ENCODE peak calls at places on chromosome 1, in ten cellular contexts. P is CD8-positive, alpha-beta memory T cell; Z is upper lobe of right lung; S is iPS DF 6.9; E is heart right ventricle; Y is stomach; G is mesendoderm; X is IMR-90; A is ovary; R is body of pancreas. U is an unnamed sample.

GRCh38 chr1:212858461-212859265 is 588 bp downstream of the FLVCR1 start:
- DNase-seq in P (no peak), Z (peak; percentile 73), S (no peak), E (peak; percentile 6), Y (peak; percentile 28), G (peak; percentile 50), X (peak; percentile 31), A (peak; percentile 31), R (peak; percentile 24), U (no peak)

GRCh38 chr1:183470961-183471747 is 1.1 kb upstream of the SMG7 start:
- DNase-seq in P (peak; percentile 73), Z (peak; percentile 90), S (peak; percentile 11), E (no peak), Y (peak; percentile 71), G (peak; percentile 92), X (peak; percentile 67), A (peak; percentile 83), R (peak; percentile 65), U (peak; percentile 65)

GRCh38 chr1:202154766-202155477 is 5.5 kb downstream of the PTPN7 start:
- DNase-seq in P (peak; percentile 50), Z (no peak), S (peak; percentile 67), E (no peak), Y (peak; percentile 49), G (peak; percentile 94), X (peak; percentile 76), A (peak; percentile 56), R (peak; percentile 57), U (no peak)

GRCh38 chr1:205376739-205377138 is 20.0 kb upstream of the KLHDC8A start:
- DNase-seq in P (no peak), Z (no peak), S (no peak), E (no peak), Y (no peak), G (peak; percentile 54), X (no peak), A (no peak), R (no peak), U (no peak)

GRCh38 chr1:24920155-24920925 is 9.7 kb downstream of the RUNX3 start:
- DNase-seq in P (no peak), Z (no peak), S (no peak), E (peak; percentile 23), Y (no peak), G (no peak), X (peak; percentile 74), A (no peak), R (no peak), U (no peak)

GRCh38 chr1:197327776-197328364 is 59.8 kb downstream of the CRB1 start:
- DNase-seq in P (no peak), Z (no peak), S (no peak), E (no peak), Y (no peak), G (no peak), X (peak; percentile 16), A (no peak), R (no peak), U (no peak)

GRCh38 chr1:20507564-20508410 is at the start of gene MUL1:
- DNase-seq in P (peak; percentile 87), Z (peak; percentile 98), S (no peak), E (peak; percentile 98), Y (peak; percentile 96), G (peak; percentile 96), X (peak; percentile 92), A (peak; percentile 94), R (peak; percentile 95), U (peak; percentile 95)

GRCh38 chr1:155260276-155260675 is 1.9 kb downstream of the SCAMP3 start:
- DNase-seq in P (no peak), Z (no peak), S (no peak), E (no peak), Y (no peak), G (no peak), X (no peak), A (no peak), R (no peak), U (no peak)

GRCh38 chr1:236734141-236734765 is 48.0 kb downstream of the ACTN2 start:
- DNase-seq in P (no peak), Z (no peak), S (no peak), E (no peak), Y (no peak), G (no peak), X (no peak), A (no peak), R (no peak), U (no peak)

GRCh38 chr1:88404582-88404981 is 279.5 kb upstream of the PKN2 start:
- DNase-seq in P (no peak), Z (no peak), S (no peak), E (no peak), Y (no peak), G (no peak), X (no peak), A (no peak), R (no peak), U (no peak)

GRCh38 chr1:99766378-99766800 is at the start of gene FRRS1:
- DNase-seq in P (peak; percentile 34), Z (peak; percentile 77), S (peak; percentile 67), E (peak; percentile 60), Y (peak; percentile 74), G (peak; percentile 91), X (peak; percentile 64), A (peak; percentile 53), R (peak; percentile 82), U (no peak)
- H3K27ac ChIP-seq in P (peak within 1 kb of the TSS; percentile 55), Z (peak within 1 kb of the TSS; percentile 86), S (no peak within 1 kb of the TSS), E (peak within 1 kb of the TSS; percentile 54), Y (peak within 1 kb of the TSS; percentile 85), G (peak within 1 kb of the TSS; percentile 83), X (peak within 1 kb of the TSS; percentile 60), A (no peak within 1 kb of the TSS), R (peak within 1 kb of the TSS; percentile 84), U (no peak within 1 kb of the TSS)

GRCh38 chr1:46615735-46616134 is 876 bp downstream of the MOB3C start:
- DNase-seq in P (no peak), Z (no peak), S (no peak), E (no peak), Y (no peak), G (no peak), X (no peak), A (no peak), R (no peak), U (no peak)
- H3K27ac ChIP-seq in P (peak overlapping the region; percentile 88), Z (peak overlapping the region; percentile 88), S (no peak overlapping the region), E (peak overlapping the region; percentile 85), Y (peak overlapping the region; percentile 94), G (no peak overlapping the region), X (peak overlapping the region; percentile 64), A (peak overlapping the region; percentile 65), R (peak overlapping the region; percentile 81), U (peak overlapping the region; percentile 89)

DNA sequence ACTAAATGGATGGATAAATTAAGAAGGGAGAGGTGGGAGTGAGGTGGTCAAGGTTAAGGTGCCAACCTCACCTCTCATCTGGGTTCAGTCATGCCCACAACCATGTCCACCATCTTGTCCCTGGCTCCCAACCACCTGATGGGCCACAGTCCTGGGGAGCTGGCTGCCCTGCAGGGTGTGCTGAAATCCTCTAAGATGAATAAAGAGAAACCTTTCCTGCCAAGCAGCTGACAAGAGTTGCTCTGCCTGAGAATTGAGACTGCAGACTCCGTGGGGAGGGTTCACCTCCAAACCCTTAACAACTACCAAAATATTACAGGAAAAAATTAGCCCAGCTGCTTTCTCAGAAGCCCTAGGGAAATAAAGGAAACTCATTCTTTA is 15.2 kb upstream of the FGR start:
- DNase-seq in P (no peak), Z (no peak), S (no peak), E (no peak), Y (no peak), G (no peak), X (no peak), A (no peak), R (no peak), U (no peak)
- H3K27ac ChIP-seq in P (no peak overlapping the region), Z (peak overlapping the region; percentile 51), S (no peak overlapping the region), E (peak overlapping the region; percentile 72), Y (no peak overlapping the region), G (no peak overlapping the region), X (no peak overlapping the region), A (no peak overlapping the region), R (no peak overlapping the region), U (no peak overlapping the region)

GRCh38 chr1:222817529-222817928 is 2.7 kb downstream of the DISP1 start:
- DNase-seq in P (no peak), Z (no peak), S (no peak), E (no peak), Y (no peak), G (peak; percentile 31), X (peak; percentile 99), A (no peak), R (no peak), U (no peak)

GRCh38 chr1:222814536-222815366 is at the start of gene DISP1:
- DNase-seq in P (peak; percentile 72), Z (peak; percentile 92), S (peak; percentile 48), E (peak; percentile 81), Y (peak; percentile 89), G (peak; percentile 86), X (peak; percentile 74), A (peak; percentile 86), R (peak; percentile 90), U (peak; percentile 81)

GRCh38 chr1:222811671-222812070 is 3.2 kb upstream of the DISP1 start:
- DNase-seq in P (no peak), Z (no peak), S (no peak), E (no peak), Y (no peak), G (no peak), X (no peak), A (no peak), R (no peak), U (no peak)

GRCh38 chr1:222815367-222815765 is 527 bp downstream of the DISP1 start:
- DNase-seq in P (no peak), Z (no peak), S (no peak), E (no peak), Y (no peak), G (peak; percentile 53), X (no peak), A (no peak), R (no peak), U (no peak)

GRCh38 chr1:222813866-222814535 is 838 bp upstream of the DISP1 start:
- DNase-seq in P (no peak), Z (no peak), S (no peak), E (no peak), Y (no peak), G (no peak), X (peak; percentile 49), A (no peak), R (no peak), U (no peak)
- H3K27ac ChIP-seq in P (no peak overlapping the region), Z (peak overlapping the region; percentile 87), S (no peak overlapping the region), E (peak overlapping the region; percentile 90), Y (peak overlapping the region; percentile 95), G (no peak overlapping the region), X (peak overlapping the region; percentile 83), A (no peak overlapping the region), R (peak overlapping the region; percentile 79), U (peak overlapping the region; percentile 69)

DNA sequence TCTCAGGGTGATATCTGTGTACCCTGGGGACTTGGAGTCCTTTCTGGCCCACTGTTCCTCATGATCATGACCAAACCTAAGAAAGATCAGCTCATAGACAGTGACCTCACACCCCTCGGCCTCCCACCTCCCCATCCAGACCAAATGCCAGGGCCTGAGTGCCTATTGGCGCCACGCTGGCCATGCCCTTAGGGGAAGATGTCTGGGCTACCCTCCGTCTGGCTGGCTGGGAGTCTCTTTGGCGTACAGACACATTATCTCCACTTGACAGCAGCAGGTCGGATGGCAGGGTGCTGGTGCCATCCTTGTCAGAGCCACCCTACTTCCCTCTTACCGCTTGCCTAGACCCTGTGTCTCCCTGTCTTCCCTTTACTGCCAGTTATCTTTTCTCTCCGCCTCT is 8.4 kb downstream of the RORC start:
- DNase-seq in P (no peak), Z (no peak), S (no peak), E (no peak), Y (no peak), G (no peak), X (no peak), A (no peak), R (no peak), U (no peak)
- H3K27ac ChIP-seq in P (no peak overlapping the region), Z (no peak overlapping the region), S (no peak overlapping the region), E (no peak overlapping the region), Y (no peak overlapping the region), G (no peak overlapping the region), X (no peak overlapping the region), A (no peak overlapping the region), R (no peak overlapping the region), U (no peak overlapping the region)

GRCh38 chr1:23599125-23599524 is 39.8 kb upstream of the ID3 start:
- DNase-seq in P (no peak), Z (no peak), S (no peak), E (no peak), Y (no peak), G (no peak), X (no peak), A (no peak), R (no peak), U (no peak)
- H3K27ac ChIP-seq in P (no peak overlapping the region), Z (no peak overlapping the region), S (peak overlapping the region; percentile 33), E (no peak overlapping the region), Y (no peak overlapping the region), G (peak overlapping the region; percentile 95), X (no peak overlapping the region), A (no peak overlapping the region), R (no peak overlapping the region), U (no peak overlapping the region)

U was measured in caudate nucleus.